ENCODE peak calls at places on chromosome 15, in four cellular contexts. D is activated CD4-positive, alpha-beta T cell treated with anti-CD3 and anti-CD28 coated beads for 24 hours; J is midbrain; X is fibroblast of mammary gland. M is an unnamed sample.

GRCh38 chr15:80966431-80967197 is 23.0 kb downstream of the MESD start:
- DNase-seq in D (no peak), J (no peak), X (no peak), M (no peak)

GRCh38 chr15:66735909-66736305 is 33.9 kb downstream of the SMAD6 start:
- DNase-seq in D (no peak), J (no peak), X (peak), M (no peak)

GRCh38 chr15:73021139-73021621 is 31.1 kb upstream of the NEO1 start:
- DNase-seq in D (no peak), J (no peak), X (no peak), M (no peak)

GRCh38 chr15:57256941-57257340 is 119.4 kb upstream of the CGNL1 start:
- DNase-seq in D (no peak), J (no peak), X (no peak), M (no peak)

GRCh38 chr15:90560229-90560771 is 30.6 kb downstream of the CRTC3 start:
- DNase-seq in D (no peak), J (peak), X (peak), M (no peak)

GRCh38 chr15:43463542-43463941 is 29.4 kb downstream of the TP53BP1 start:
- DNase-seq in D (no peak), J (no peak), X (peak), M (no peak)

GRCh38 chr15:40471778-40472130 is 970 bp downstream of the CHST14 start:
- DNase-seq in D (no peak), J (no peak), X (no peak), M (no peak)

GRCh38 chr15:95492388-95493070 is 838.0 kb upstream of the NR2F2 start:
- DNase-seq in D (no peak), J (no peak), X (no peak), M (no peak)

GRCh38 chr15:34795267-34796081 is at the start of gene ACTC1:
- DNase-seq in D (no peak), J (no peak), X (peak), M (no peak)

GRCh38 chr15:90062023-90062728 is 40.1 kb downstream of the IDH2 start:
- DNase-seq in D (peak), J (peak), X (no peak), M (peak)

GRCh38 chr15:40549894-40550293 is 14.9 kb downstream of the CCDC32 start:
- DNase-seq in D (no peak), J (no peak), X (no peak), M (peak)

GRCh38 chr15:35691176-35691761 is 145.3 kb upstream of the DPH6 start:
- DNase-seq in D (no peak), J (no peak), X (no peak), M (no peak)

GRCh38 chr15:39665629-39666245 is 84.9 kb downstream of the THBS1 start:
- DNase-seq in D (no peak), J (no peak), X (no peak), M (no peak)

GRCh38 chr15:78492841-78493240 is 14.5 kb upstream of the HYKK start:
- DNase-seq in D (no peak), J (no peak), X (peak), M (no peak)

GRCh38 chr15:34799149-34799824 is 3.9 kb upstream of the ACTC1 start:
- DNase-seq in D (no peak), J (no peak), X (no peak), M (peak)

GRCh38 chr15:88981244-88982215 is 68.4 kb upstream of the MFGE8 start:
- DNase-seq in D (no peak), J (no peak), X (no peak), M (no peak)

GRCh38 chr15:67196672-67197363 is 57.6 kb downstream of the AAGAB start:
- DNase-seq in D (no peak), J (no peak), X (peak), M (no peak)

GRCh38 chr15:77096131-77096530 is 25.2 kb upstream of the TSPAN3 start:
- DNase-seq in D (no peak), J (no peak), X (no peak), M (no peak)

GRCh38 chr15:59762558-59762957 is 73.4 kb upstream of the BNIP2 start:
- DNase-seq in D (no peak), J (no peak), X (no peak), M (no peak)

GRCh38 chr15:85412956-85413854 is 32.8 kb downstream of the AKAP13 start:
- DNase-seq in D (peak), J (no peak), X (peak), M (peak)

GRCh38 chr15:25811481-25811906 is 51.6 kb downstream of the ATP10A start:
- DNase-seq in D (no peak), J (no peak), X (no peak), M (no peak)

M was measured in left lobe of liver.